ENCODE peak calls at places on chromosome 1, in ten cellular contexts. F is Right ventricle myocardium superior; M is stimulated activated CD8-positive, alpha-beta memory T cell treated with anti-CD3 and anti-CD28 coated beads, Interleukin-7, amount 100 ng/mL, for 1 hour; Z is fibroblast of lung; G is activated CD4-positive, CD25-positive, alpha-beta regulatory T cell treated with anti-CD3 and anti-CD28 coated beads, Interleukin-2, amount 50 U/mL, for 72 hours; Y is KBM-7; O is HCEC 1CT; I is left cardiac atrium; J is posterior vena cava; X is H9. U is an unnamed sample.

GRCh38 chr1:45359882-45360513 is 19.8 kb upstream of the MUTYH start:
- DNase-seq in G (no peak), M (peak), J (no peak), I (peak), O (peak), Y (peak), F (peak), Z (peak), X (no peak), U (peak)

GRCh38 chr1:209335090-209335692 is 248.3 kb upstream of the CAMK1G start:
- DNase-seq in X (peak), Z (peak), J (no peak), O (peak), Y (peak), F (no peak), M (no peak), G (no peak), I (no peak), U (no peak)

GRCh38 chr1:67441183-67441582 is 11.0 kb upstream of the SERBP1 start:
- DNase-seq in J (no peak), I (peak), Z (peak), F (peak), M (no peak), O (peak), Y (peak), X (no peak), G (no peak), U (no peak)

GRCh38 chr1:12537294-12537693 is 80.7 kb downstream of the DHRS3 start:
- DNase-seq in J (no peak), I (no peak), F (no peak), G (no peak), X (no peak), Y (no peak), Z (no peak), M (no peak), O (no peak), U (no peak)

GRCh38 chr1:41046347-41046775 is 24.8 kb upstream of the SLFNL1 start:
- DNase-seq in F (no peak), Z (no peak), X (no peak), M (no peak), J (no peak), O (no peak), G (no peak), Y (no peak), I (no peak), U (no peak)

GRCh38 chr1:205554016-205554811 is 49.7 kb downstream of the CDK18 start:
- DNase-seq in G (no peak), F (no peak), I (no peak), X (no peak), O (no peak), Y (no peak), M (no peak), J (no peak), Z (no peak), U (no peak)

GRCh38 chr1:224632381-224632871 is 16.3 kb downstream of the CNIH3 start:
- DNase-seq in Z (peak), M (no peak), X (no peak), F (no peak), I (no peak), G (no peak), O (peak), Y (no peak), J (no peak), U (peak)

GRCh38 chr1:16153110-16153998 is 2.5 kb downstream of the EPHA2 start:
- DNase-seq in X (no peak), O (no peak), I (no peak), Z (no peak), Y (no peak), M (no peak), F (no peak), J (no peak), G (no peak), U (no peak)

GRCh38 chr1:204453141-204453772 is 41.3 kb downstream of the PIK3C2B start:
- DNase-seq in F (peak), Z (no peak), J (peak), Y (peak), O (no peak), M (peak), X (peak), I (no peak), G (peak), U (no peak)

GRCh38 chr1:224928906-224929305 is 569 bp upstream of the DNAH14 start:
- DNase-seq in F (no peak), Z (no peak), X (no peak), M (no peak), Y (no peak), J (no peak), G (no peak), O (no peak), I (no peak), U (no peak)

GRCh38 chr1:22018583-22019559 is 17.4 kb downstream of the CELA3A start:
- DNase-seq in Y (peak), G (peak), F (no peak), Z (peak), J (no peak), O (peak), M (peak), X (no peak), I (peak), U (no peak)

GRCh38 chr1:43410571-43410970 is 20.9 kb downstream of the SZT2 start:
- DNase-seq in Z (no peak), O (no peak), Y (no peak), F (no peak), G (no peak), J (no peak), X (no peak), I (no peak), M (no peak), U (no peak)